ENCODE peak calls at places on chromosome 14, in seven cellular contexts. V is fibroblast of lung, X is NB4, N is hepatocyte, Z is left ventricle myocardium inferior, B is fibroblast of the aortic adventitia, M is PC-9. H is an unnamed sample.

GRCh38 chr14:78785265-78785664 is 615.1 kb downstream of the NRXN3 start:
- DNase-seq in X (no peak), M (no peak), Z (no peak), B (no peak), V (no peak), N (no peak), H (no peak)

GRCh38 chr14:58298477-58298879 is at the start of gene ARID4A:
- DNase-seq in X (no peak), B (no peak), N (no peak), Z (peak), M (no peak), V (no peak), H (no peak)

GRCh38 chr14:92877757-92878431 is 45.1 kb upstream of the CHGA start:
- DNase-seq in V (no peak), M (no peak), B (peak), N (peak), X (no peak), Z (peak), H (no peak)

GRCh38 chr14:75460402-75460801 is 32.6 kb downstream of the JDP2 start:
- DNase-seq in N (no peak), V (no peak), B (no peak), M (peak), X (no peak), Z (no peak), H (no peak)

GRCh38 chr14:79911762-79912161 is 299.5 kb downstream of the DIO2 start:
- DNase-seq in N (no peak), X (no peak), Z (no peak), V (no peak), M (no peak), B (no peak), H (no peak)

GRCh38 chr14:60275932-60276331 is 26.9 kb downstream of the PPM1A start:
- DNase-seq in V (peak), Z (no peak), N (no peak), B (peak), X (no peak), M (no peak), H (no peak)

GRCh38 chr14:88168498-88169165 is 154.4 kb downstream of the KCNK10 start:
- DNase-seq in B (peak), M (no peak), V (peak), N (peak), X (peak), Z (no peak), H (no peak)

GRCh38 chr14:34067587-34067986 is 116.7 kb upstream of the EGLN3 start:
- DNase-seq in M (no peak), X (no peak), B (no peak), Z (no peak), N (no peak), V (no peak), H (no peak)

GRCh38 chr14:106786697-106787096 is 1260.3 kb downstream of the TMEM121 start:
- DNase-seq in M (no peak), N (no peak), X (no peak), V (no peak), Z (no peak), B (no peak), H (no peak)

GRCh38 chr14:78690836-78691235 is 520.7 kb downstream of the NRXN3 start:
- DNase-seq in M (no peak), Z (no peak), V (peak), N (no peak), B (peak), X (no peak), H (no peak)

GRCh38 chr14:104975481-104976197 is 2.5 kb downstream of the AHNAK2 start:
- DNase-seq in N (peak), M (no peak), X (peak), V (no peak), B (no peak), Z (peak), H (no peak)

GRCh38 chr14:104977681-104978647 is at the start of gene AHNAK2:
- DNase-seq in B (peak), X (peak), V (peak), N (peak), Z (peak), M (peak), H (no peak)

GRCh38 chr14:104977008-104977680 is 1.0 kb downstream of the AHNAK2 start:
- DNase-seq in B (no peak), N (peak), Z (peak), X (no peak), V (no peak), M (no peak), H (no peak)

GRCh38 chr14:104974665-104975390 is 3.3 kb downstream of the AHNAK2 start:
- DNase-seq in N (no peak), X (no peak), M (no peak), V (no peak), B (no peak), Z (peak), H (no peak)

GRCh38 chr14:104976198-104977007 is 1.8 kb downstream of the AHNAK2 start:
- DNase-seq in M (peak), B (peak), V (peak), N (peak), X (peak), Z (peak), H (no peak)
- H3K4me3 ChIP-seq in M (no peak), B (no peak), V (peak), N (no peak), X (no peak), Z (no peak), H (peak)

GRCh38 chr14:102159841-102160240 is 20.1 kb downstream of the WDR20 start:
- DNase-seq in X (no peak), M (no peak), B (no peak), N (no peak), Z (no peak), V (no peak), H (no peak)

GRCh38 chr14:102155150-102155549 is 15.5 kb downstream of the WDR20 start:
- DNase-seq in X (no peak), Z (no peak), V (peak), N (peak), B (peak), M (no peak), H (no peak)

GRCh38 chr14:102158797-102159196 is 19.1 kb downstream of the WDR20 start:
- DNase-seq in Z (no peak), V (no peak), N (no peak), X (no peak), M (no peak), B (no peak), H (no peak)

GRCh38 chr14:102154121-102154520 is 14.4 kb downstream of the WDR20 start:
- DNase-seq in M (no peak), V (no peak), Z (no peak), X (no peak), N (no peak), B (no peak), H (no peak)

DNA sequence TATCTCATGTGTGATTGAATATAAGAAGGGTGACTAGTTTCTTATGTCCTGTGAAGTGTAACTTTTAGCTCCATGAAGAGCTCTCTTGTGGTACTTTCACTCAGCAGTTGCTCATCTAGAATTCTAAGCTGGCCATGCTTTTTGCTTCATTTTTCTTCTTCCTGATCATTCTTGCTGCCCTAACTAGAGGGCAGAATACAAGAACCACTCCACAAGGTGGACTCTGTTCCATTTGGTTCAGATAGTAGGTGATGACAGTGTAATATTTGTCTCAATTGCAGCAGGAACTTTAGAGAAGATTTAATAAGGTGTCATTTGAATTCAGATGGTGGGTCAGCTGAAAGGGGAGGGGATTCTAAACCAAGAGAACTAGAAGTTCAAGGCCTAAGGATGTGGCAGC is 17.6 kb downstream of the WDR20 start:
- DNase-seq in X (no peak), B (no peak), N (no peak), Z (no peak), V (no peak), M (no peak), H (no peak)
- TF ChIP-seq CTCF in X (no peak), B (no peak), N (no peak), Z (no peak), V (no peak), M (no peak), H (peak)

GRCh38 chr14:35402323-35403084 is 2.0 kb downstream of the NFKBIA start:
- DNase-seq in Z (no peak), M (no peak), B (peak), N (no peak), X (no peak), V (peak), H (no peak)

GRCh38 chr14:35401853-35402252 is 2.7 kb downstream of the NFKBIA start:
- DNase-seq in N (no peak), Z (peak), V (no peak), X (no peak), B (peak), M (no peak), H (no peak)

GRCh38 chr14:35400707-35401421 is 3.7 kb downstream of the NFKBIA start:
- DNase-seq in V (no peak), B (peak), X (peak), Z (no peak), M (no peak), N (peak), H (no peak)

GRCh38 chr14:35403085-35403396 is 1.5 kb downstream of the NFKBIA start:
- DNase-seq in V (peak), M (no peak), Z (peak), N (peak), B (peak), X (no peak), H (no peak)

DNA sequence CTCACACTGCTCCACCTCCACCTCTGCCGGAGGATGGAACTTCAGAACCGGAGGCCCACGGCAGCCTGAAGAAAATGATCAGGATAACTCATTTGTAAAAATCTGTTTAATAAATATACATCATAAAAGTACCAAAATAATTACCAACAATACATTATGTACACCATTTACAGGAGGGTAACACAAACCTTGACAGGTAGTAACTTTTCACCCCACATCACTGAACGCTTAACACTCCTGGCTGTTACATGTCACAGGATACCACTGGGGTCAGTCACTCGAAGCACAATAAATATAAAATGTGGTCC is 3.2 kb downstream of the NFKBIA start:
- DNase-seq in Z (no peak), B (no peak), N (no peak), M (no peak), V (no peak), X (no peak), H (no peak)
- H3K4me3 ChIP-seq in Z (peak), B (peak), N (no peak), M (peak), V (peak), X (peak), H (peak)

DNA sequence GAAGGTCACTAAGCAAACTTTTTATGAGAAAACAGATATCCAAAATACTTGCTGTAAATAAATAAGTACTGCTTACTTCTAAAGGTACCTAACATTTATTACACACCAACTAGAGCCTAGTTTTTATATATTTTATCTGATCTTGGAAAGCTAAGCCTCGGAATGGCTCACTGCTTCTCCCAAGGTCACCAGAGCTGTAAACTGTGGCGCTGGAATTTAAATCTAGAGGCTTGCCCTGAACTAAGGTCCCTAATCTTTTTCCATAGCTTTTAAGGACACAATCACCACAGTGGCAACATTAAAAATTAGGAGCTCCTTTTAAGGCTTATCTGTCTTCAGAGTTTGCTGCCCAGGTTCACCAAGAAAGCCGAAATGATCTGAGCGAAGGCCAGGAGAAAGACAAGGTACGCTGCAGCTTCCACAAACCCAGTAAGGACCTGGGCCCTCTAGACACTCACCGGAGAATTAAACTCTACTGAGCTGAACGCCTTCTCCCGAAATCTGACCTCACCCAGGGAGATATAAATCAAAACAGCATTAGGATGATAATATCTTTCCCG is 613 bp downstream of the CCNB1IP1 start:
- DNase-seq in V (peak), X (no peak), M (no peak), Z (no peak), B (peak), N (peak), H (no peak)
- TF ChIP-seq CTCF in V (no peak), X (no peak), M (no peak), Z (no peak), B (no peak), N (no peak), H (no peak)

GRCh38 chr14:70884595-70885342 is 22.5 kb upstream of the PCNX1 start:
- DNase-seq in V (peak), Z (no peak), M (no peak), N (no peak), B (no peak), X (peak), H (no peak)
- H3K4me3 ChIP-seq in V (no peak), Z (no peak), M (no peak), N (no peak), B (no peak), X (no peak), H (no peak)

DNA sequence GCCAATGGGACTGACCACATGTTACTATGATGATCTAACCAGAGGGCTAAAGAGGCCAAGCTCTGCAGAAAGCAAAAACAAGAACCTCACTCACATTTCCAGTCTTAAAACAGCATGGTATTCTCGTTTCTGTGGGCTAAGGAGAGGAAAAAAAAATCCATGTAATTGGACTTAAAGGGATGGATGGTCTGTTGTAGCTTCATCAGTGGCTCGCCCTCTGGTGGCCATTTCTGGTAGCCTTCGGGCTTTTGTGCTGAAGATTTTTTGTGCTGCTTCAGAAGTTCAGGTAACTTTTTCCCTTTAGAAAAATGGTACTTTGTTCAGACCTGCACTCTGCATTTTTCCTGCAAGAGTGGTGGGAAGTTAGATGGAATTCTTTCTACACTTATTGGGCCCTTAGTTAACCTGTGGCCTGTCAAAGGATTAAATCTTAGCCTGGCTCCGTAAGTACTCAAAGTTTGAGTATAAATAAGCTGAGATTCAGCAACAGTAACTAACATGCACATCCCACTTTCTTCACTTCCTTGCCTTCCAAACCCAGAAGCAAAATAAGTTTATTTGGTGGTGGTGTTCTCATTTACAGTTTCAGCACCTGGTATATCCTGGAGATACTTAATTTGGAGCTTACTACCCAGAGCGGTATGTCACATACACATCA is 22.3 kb downstream of the DCAF4 start:
- DNase-seq in M (peak), B (peak), Z (peak), N (peak), V (peak), X (peak), H (no peak)
- TF ChIP-seq CTCF in M (peak), B (peak), Z (peak), N (peak), V (peak), X (peak), H (peak)

GRCh38 chr14:45198551-45198950 is 54.5 kb downstream of the MIS18BP1 start:
- DNase-seq in X (no peak), N (no peak), M (no peak), B (peak), V (peak), Z (no peak), H (no peak)

GRCh38 chr14:45201908-45202307 is 51.1 kb downstream of the MIS18BP1 start:
- DNase-seq in M (no peak), X (peak), B (no peak), V (peak), Z (no peak), N (peak), H (no peak)

GRCh38 chr14:45199246-45199645 is 53.8 kb downstream of the MIS18BP1 start:
- DNase-seq in B (peak), Z (no peak), N (no peak), V (peak), M (no peak), X (no peak), H (peak)

DNA sequence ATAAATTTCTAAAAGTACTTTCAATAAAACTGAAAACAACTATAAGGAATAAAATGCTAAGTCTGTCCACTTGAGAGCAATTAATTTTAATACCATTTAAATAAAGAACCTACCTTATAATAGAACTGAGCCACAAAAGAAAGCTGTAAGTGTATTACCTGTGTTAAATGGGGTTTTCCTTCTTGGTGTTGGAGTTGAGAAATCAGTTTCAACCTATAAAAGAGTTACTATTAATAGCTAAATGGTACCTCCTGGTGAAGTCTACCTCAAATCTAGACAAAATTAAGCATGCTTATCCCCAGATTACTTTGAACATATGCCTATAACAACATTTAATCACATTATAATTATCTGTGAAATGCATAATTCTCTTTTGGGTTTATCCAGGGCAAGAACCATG is 48.8 kb downstream of the MIS18BP1 start:
- DNase-seq in V (no peak), M (no peak), Z (no peak), X (no peak), N (no peak), B (no peak), H (no peak)
- H3K4me3 ChIP-seq in V (no peak), M (no peak), Z (no peak), X (no peak), N (no peak), B (no peak), H (no peak)

GRCh38 chr14:55297611-55298323 is 26.5 kb downstream of the FBXO34 start:
- DNase-seq in Z (no peak), X (no peak), B (no peak), V (no peak), N (peak), M (peak), H (no peak)
- TF ChIP-seq CTCF in Z (no peak), X (no peak), B (no peak), V (no peak), N (peak), M (no peak), H (peak)

GRCh38 chr14:21382095-21382494 is 1.7 kb downstream of the SUPT16H start:
- DNase-seq in M (no peak), V (peak), X (no peak), Z (no peak), N (no peak), B (peak), H (no peak)
- H3K4me3 ChIP-seq in M (peak), V (peak), X (peak), Z (peak), N (no peak), B (peak), H (peak)

GRCh38 chr14:97527993-97528392 is 730.8 kb downstream of the VRK1 start:
- DNase-seq in N (no peak), Z (no peak), B (no peak), M (no peak), V (no peak), X (no peak), H (no peak)
- TF ChIP-seq CTCF in N (no peak), Z (no peak), B (no peak), M (no peak), V (no peak), X (no peak), H (no peak)